ENCODE peak calls at places on chromosomes 5 and 9, in ten cellular contexts. One of them, this sample, is unnamed.

GRCh38 chr5:43561346-43561745 is 4.5 kb upstream of the PAIP1 start:
- DNase-seq in HCT116: no peak
- DNase-seq in K562: no peak
- DNase-seq in stomach: no peak
- DNase-seq in SK-N-SH: no peak
- DNase-seq in H1: no peak
- DNase-seq in GM23338: no peak
- DNase-seq in transverse colon: no peak
- DNase-seq in sigmoid colon: no peak
- DNase-seq in endothelial cell of umbilical vein: no peak
- DNase-seq in this sample: no peak

GRCh38 chr9:110638381-110638954 is 30.1 kb upstream of the MUSK start:
- DNase-seq in HCT116: no peak
- DNase-seq in K562: no peak
- DNase-seq in stomach: no peak
- DNase-seq in SK-N-SH: no peak
- DNase-seq in H1: no peak
- DNase-seq in GM23338: peak; percentile 11
- DNase-seq in transverse colon: no peak
- DNase-seq in sigmoid colon: no peak
- DNase-seq in endothelial cell of umbilical vein: peak; percentile 50
- DNase-seq in this sample: no peak

GRCh38 chr5:129746884-129747283 is 1.0 kb upstream of the MINAR2 start:
- DNase-seq in HCT116: no peak
- DNase-seq in K562: no peak
- DNase-seq in stomach: no peak
- DNase-seq in SK-N-SH: no peak
- DNase-seq in H1: no peak
- DNase-seq in GM23338: no peak
- DNase-seq in transverse colon: no peak
- DNase-seq in sigmoid colon: no peak
- DNase-seq in endothelial cell of umbilical vein: no peak
- DNase-seq in this sample: no peak

GRCh38 chr5:116378007-116378831 is 196.4 kb downstream of the SEMA6A start:
- DNase-seq in HCT116: no peak
- DNase-seq in K562: no peak
- DNase-seq in stomach: no peak
- DNase-seq in SK-N-SH: peak; percentile 27
- DNase-seq in H1: no peak
- DNase-seq in GM23338: no peak
- DNase-seq in transverse colon: no peak
- DNase-seq in sigmoid colon: no peak
- DNase-seq in endothelial cell of umbilical vein: peak; percentile 62
- DNase-seq in this sample: no peak

GRCh38 chr9:104860280-104860679 is 67.7 kb downstream of the ABCA1 start:
- DNase-seq in HCT116: no peak
- DNase-seq in K562: no peak
- DNase-seq in stomach: no peak
- DNase-seq in SK-N-SH: no peak
- DNase-seq in H1: no peak
- DNase-seq in GM23338: no peak
- DNase-seq in transverse colon: no peak
- DNase-seq in sigmoid colon: no peak
- DNase-seq in endothelial cell of umbilical vein: no peak
- DNase-seq in this sample: no peak

GRCh38 chr5:2756211-2756746 is 4.8 kb upstream of the IRX2 start:
- DNase-seq in HCT116: no peak
- DNase-seq in K562: no peak
- DNase-seq in stomach: peak; percentile 57
- DNase-seq in SK-N-SH: no peak
- DNase-seq in H1: no peak
- DNase-seq in GM23338: peak; percentile 95
- DNase-seq in transverse colon: no peak
- DNase-seq in sigmoid colon: no peak
- DNase-seq in endothelial cell of umbilical vein: no peak
- DNase-seq in this sample: no peak

GRCh38 chr5:172849636-172850453 is 15.8 kb downstream of the ERGIC1 start:
- DNase-seq in HCT116: no peak
- DNase-seq in K562: no peak
- DNase-seq in stomach: peak; percentile 86
- DNase-seq in SK-N-SH: no peak
- DNase-seq in H1: no peak
- DNase-seq in GM23338: no peak
- DNase-seq in transverse colon: peak; percentile 77
- DNase-seq in sigmoid colon: no peak
- DNase-seq in endothelial cell of umbilical vein: no peak
- DNase-seq in this sample: peak; percentile 84

GRCh38 chr9:3775968-3776367 is 250.2 kb upstream of the RFX3 start:
- DNase-seq in HCT116: no peak
- DNase-seq in K562: no peak
- DNase-seq in stomach: no peak
- DNase-seq in SK-N-SH: no peak
- DNase-seq in H1: no peak
- DNase-seq in GM23338: no peak
- DNase-seq in transverse colon: no peak
- DNase-seq in sigmoid colon: no peak
- DNase-seq in endothelial cell of umbilical vein: no peak
- DNase-seq in this sample: no peak

GRCh38 chr9:129419382-129419899 is 201.5 kb downstream of the C9orf50 start:
- DNase-seq in HCT116: no peak
- DNase-seq in K562: no peak
- DNase-seq in stomach: no peak
- DNase-seq in SK-N-SH: no peak
- DNase-seq in H1: no peak
- DNase-seq in GM23338: no peak
- DNase-seq in transverse colon: no peak
- DNase-seq in sigmoid colon: no peak
- DNase-seq in endothelial cell of umbilical vein: no peak
- DNase-seq in this sample: no peak

GRCh38 chr5:44919560-44919959 is 110.8 kb downstream of the MRPS30 start:
- DNase-seq in HCT116: no peak
- DNase-seq in K562: no peak
- DNase-seq in stomach: no peak
- DNase-seq in SK-N-SH: no peak
- DNase-seq in H1: no peak
- DNase-seq in GM23338: no peak
- DNase-seq in transverse colon: no peak
- DNase-seq in sigmoid colon: no peak
- DNase-seq in endothelial cell of umbilical vein: no peak
- DNase-seq in this sample: no peak

GRCh38 chr9:79973627-79974026 is 401.9 kb downstream of the TLE4 start:
- DNase-seq in HCT116: no peak
- DNase-seq in K562: no peak
- DNase-seq in stomach: no peak
- DNase-seq in SK-N-SH: no peak
- DNase-seq in H1: no peak
- DNase-seq in GM23338: no peak
- DNase-seq in transverse colon: no peak
- DNase-seq in sigmoid colon: no peak
- DNase-seq in endothelial cell of umbilical vein: no peak
- DNase-seq in this sample: no peak

GRCh38 chr9:133207021-133207531 is 2.0 kb downstream of the OBP2B start:
- DNase-seq in HCT116: no peak
- DNase-seq in K562: no peak
- DNase-seq in stomach: no peak
- DNase-seq in SK-N-SH: no peak
- DNase-seq in H1: no peak
- DNase-seq in GM23338: no peak
- DNase-seq in transverse colon: no peak
- DNase-seq in sigmoid colon: peak; percentile 30
- DNase-seq in endothelial cell of umbilical vein: no peak
- DNase-seq in this sample: no peak

DNA sequence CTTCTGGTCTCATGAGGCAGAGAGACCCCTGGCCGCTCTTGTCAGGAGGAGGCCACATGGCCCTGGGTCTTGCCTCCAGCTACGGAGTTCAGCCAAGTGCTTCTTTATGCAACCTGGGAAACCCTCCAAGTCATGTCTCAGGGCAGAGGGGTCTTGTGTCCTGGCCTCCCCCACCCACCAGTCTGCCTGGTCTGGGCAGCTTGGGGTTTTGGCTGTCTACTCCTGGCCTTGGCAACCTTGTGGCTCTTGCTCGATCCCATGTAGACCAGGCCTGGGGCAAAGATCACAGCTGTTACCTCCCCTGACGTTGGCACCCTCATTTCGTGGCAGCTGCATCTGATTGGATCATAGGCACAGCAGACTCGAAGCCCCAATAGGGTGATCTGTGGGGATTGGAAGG is 28.3 kb downstream of the JADE2 start:
- DNase-seq in HCT116: no peak
- DNase-seq in K562: no peak
- DNase-seq in stomach: no peak
- DNase-seq in SK-N-SH: peak; percentile 78
- DNase-seq in H1: no peak
- DNase-seq in GM23338: no peak
- DNase-seq in transverse colon: no peak
- DNase-seq in sigmoid colon: no peak
- DNase-seq in endothelial cell of umbilical vein: peak; percentile 26
- DNase-seq in this sample: no peak
- H3K4me1 ChIP-seq in HCT116: peaks cover 32% of the 10 kb centered on the region
- H3K4me1 ChIP-seq in K562: no peaks in the 10 kb centered on the region
- H3K4me1 ChIP-seq in stomach: peaks cover 54% of the 10 kb centered on the region
- H3K4me1 ChIP-seq in SK-N-SH: peaks cover 62% of the 10 kb centered on the region
- H3K4me1 ChIP-seq in H1: peaks cover 4% of the 10 kb centered on the region
- H3K4me1 ChIP-seq in GM23338: peaks cover 9% of the 10 kb centered on the region
- H3K4me1 ChIP-seq in transverse colon: peaks cover 15% of the 10 kb centered on the region
- H3K4me1 ChIP-seq in sigmoid colon: peaks cover 55% of the 10 kb centered on the region
- H3K4me1 ChIP-seq in endothelial cell of umbilical vein: peaks cover 68% of the 10 kb centered on the region
- H3K4me1 ChIP-seq in this sample: peaks cover 14% of the 10 kb centered on the region

DNA sequence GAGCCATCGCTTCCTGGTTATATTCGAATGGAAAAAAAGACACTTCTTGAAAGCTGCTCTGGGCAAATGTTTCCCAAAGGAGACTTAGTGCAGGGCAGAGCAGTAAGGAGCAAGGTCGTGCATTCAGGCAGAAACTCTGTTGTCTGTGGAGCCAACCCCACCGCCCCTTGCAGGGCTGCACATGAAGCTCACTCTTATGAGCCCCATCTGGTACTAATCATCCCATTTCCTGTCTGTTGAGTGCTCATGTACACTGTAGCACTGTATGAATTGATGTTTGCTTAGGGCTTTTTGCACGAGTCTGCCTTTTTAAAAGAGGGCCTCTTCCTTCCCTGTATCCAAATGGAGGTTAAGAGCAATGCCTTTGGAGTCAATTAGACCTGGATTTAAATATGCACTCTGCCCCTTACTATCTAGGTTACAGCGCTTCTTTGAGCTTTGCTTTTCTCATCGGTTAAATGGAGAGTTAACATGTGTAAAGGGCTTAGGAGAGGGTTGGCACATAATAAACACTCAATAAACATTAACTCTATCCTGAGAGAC is 25.4 kb downstream of the HMHB1 start:
- DNase-seq in HCT116: no peak
- DNase-seq in K562: no peak
- DNase-seq in stomach: no peak
- DNase-seq in SK-N-SH: peak; percentile 54
- DNase-seq in H1: no peak
- DNase-seq in GM23338: no peak
- DNase-seq in transverse colon: no peak
- DNase-seq in sigmoid colon: no peak
- DNase-seq in endothelial cell of umbilical vein: no peak
- DNase-seq in this sample: no peak
- TF ChIP-seq POLR2AphosphoS5 in HCT116: no peak
- TF ChIP-seq POLR2AphosphoS5 in K562: no peak
- TF ChIP-seq POLR2AphosphoS5 in stomach: no peak
- TF ChIP-seq POLR2AphosphoS5 in SK-N-SH: peak; percentile 41
- TF ChIP-seq POLR2AphosphoS5 in H1: no peak
- TF ChIP-seq POLR2AphosphoS5 in GM23338: no peak
- TF ChIP-seq POLR2AphosphoS5 in transverse colon: no peak
- TF ChIP-seq POLR2AphosphoS5 in sigmoid colon: no peak
- TF ChIP-seq POLR2AphosphoS5 in endothelial cell of umbilical vein: no peak
- TF ChIP-seq POLR2AphosphoS5 in this sample: no peak

GRCh38 chr9:127789179-127789578 is 3.3 kb downstream of the CDK9 start:
- DNase-seq in HCT116: no peak
- DNase-seq in K562: no peak
- DNase-seq in stomach: no peak
- DNase-seq in SK-N-SH: no peak
- DNase-seq in H1: no peak
- DNase-seq in GM23338: no peak
- DNase-seq in transverse colon: no peak
- DNase-seq in sigmoid colon: no peak
- DNase-seq in endothelial cell of umbilical vein: no peak
- DNase-seq in this sample: no peak
- H3K4me1 ChIP-seq in HCT116: peaks cover 14% of the 10 kb centered on the region
- H3K4me1 ChIP-seq in K562: peaks cover 7% of the 10 kb centered on the region
- H3K4me1 ChIP-seq in stomach: peaks cover 27% of the 10 kb centered on the region
- H3K4me1 ChIP-seq in SK-N-SH: peaks cover 6% of the 10 kb centered on the region
- H3K4me1 ChIP-seq in H1: no peaks in the 10 kb centered on the region
- H3K4me1 ChIP-seq in GM23338: peaks cover 11% of the 10 kb centered on the region
- H3K4me1 ChIP-seq in transverse colon: peaks cover 10% of the 10 kb centered on the region
- H3K4me1 ChIP-seq in sigmoid colon: peaks cover 26% of the 10 kb centered on the region
- H3K4me1 ChIP-seq in endothelial cell of umbilical vein: peaks cover 21% of the 10 kb centered on the region
- H3K4me1 ChIP-seq in this sample: peaks cover 17% of the 10 kb centered on the region

GRCh38 chr5:139884734-139885133 is 89.1 kb downstream of the PSD2 start:
- DNase-seq in HCT116: no peak
- DNase-seq in K562: no peak
- DNase-seq in stomach: no peak
- DNase-seq in SK-N-SH: no peak
- DNase-seq in H1: no peak
- DNase-seq in GM23338: no peak
- DNase-seq in transverse colon: no peak
- DNase-seq in sigmoid colon: no peak
- DNase-seq in endothelial cell of umbilical vein: no peak
- DNase-seq in this sample: no peak

GRCh38 chr5:139885857-139886208 is 90.2 kb downstream of the PSD2 start:
- DNase-seq in HCT116: no peak
- DNase-seq in K562: no peak
- DNase-seq in stomach: no peak
- DNase-seq in SK-N-SH: no peak
- DNase-seq in H1: no peak
- DNase-seq in GM23338: no peak
- DNase-seq in transverse colon: no peak
- DNase-seq in sigmoid colon: no peak
- DNase-seq in endothelial cell of umbilical vein: no peak
- DNase-seq in this sample: no peak

GRCh38 chr5:139885172-139885856 is 89.7 kb downstream of the PSD2 start:
- DNase-seq in HCT116: no peak
- DNase-seq in K562: no peak
- DNase-seq in stomach: no peak
- DNase-seq in SK-N-SH: no peak
- DNase-seq in H1: no peak
- DNase-seq in GM23338: no peak
- DNase-seq in transverse colon: no peak
- DNase-seq in sigmoid colon: no peak
- DNase-seq in endothelial cell of umbilical vein: no peak
- DNase-seq in this sample: no peak

GRCh38 chr5:139884144-139884543 is 88.5 kb downstream of the PSD2 start:
- DNase-seq in HCT116: no peak
- DNase-seq in K562: no peak
- DNase-seq in stomach: no peak
- DNase-seq in SK-N-SH: no peak
- DNase-seq in H1: no peak
- DNase-seq in GM23338: no peak
- DNase-seq in transverse colon: no peak
- DNase-seq in sigmoid colon: peak; percentile 78
- DNase-seq in endothelial cell of umbilical vein: no peak
- DNase-seq in this sample: peak; percentile 63

DNA sequence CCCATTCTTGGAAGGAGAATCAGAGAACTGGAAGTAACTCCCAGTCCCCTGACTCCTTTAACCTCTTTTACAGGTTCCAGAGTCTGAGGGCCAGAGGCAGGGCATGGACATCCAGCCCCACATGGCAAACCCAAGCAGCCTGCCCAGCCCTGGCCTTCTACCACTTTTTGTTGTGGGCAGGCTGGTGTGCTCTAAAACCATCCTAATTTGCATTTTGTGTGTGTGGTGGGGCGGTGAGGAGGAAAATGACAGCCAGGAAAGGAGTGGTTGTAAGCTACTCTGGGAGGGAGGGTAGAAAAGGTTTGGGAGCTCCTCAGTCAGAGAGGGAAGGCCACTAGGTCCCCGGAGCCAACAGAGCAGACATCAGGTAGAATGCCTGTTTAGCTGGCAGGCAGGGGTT is 90.6 kb downstream of the PSD2 start:
- DNase-seq in HCT116: no peak
- DNase-seq in K562: no peak
- DNase-seq in stomach: no peak
- DNase-seq in SK-N-SH: no peak
- DNase-seq in H1: no peak
- DNase-seq in GM23338: no peak
- DNase-seq in transverse colon: no peak
- DNase-seq in sigmoid colon: no peak
- DNase-seq in endothelial cell of umbilical vein: no peak
- DNase-seq in this sample: no peak
- TF ChIP-seq POLR2AphosphoS5 in HCT116: no peak
- TF ChIP-seq POLR2AphosphoS5 in K562: no peak
- TF ChIP-seq POLR2AphosphoS5 in stomach: no peak
- TF ChIP-seq POLR2AphosphoS5 in SK-N-SH: no peak
- TF ChIP-seq POLR2AphosphoS5 in H1: no peak
- TF ChIP-seq POLR2AphosphoS5 in GM23338: no peak
- TF ChIP-seq POLR2AphosphoS5 in transverse colon: no peak
- TF ChIP-seq POLR2AphosphoS5 in sigmoid colon: no peak
- TF ChIP-seq POLR2AphosphoS5 in endothelial cell of umbilical vein: no peak
- TF ChIP-seq POLR2AphosphoS5 in this sample: no peak

This sample was measured in prostate gland.